ENCODE peak calls at places on chromosomes 7 and 10, in eight cellular contexts. F is ovary, Q is upper lobe of left lung, U is breast epithelium, P is A549, L is transverse colon, O is adrenal gland, I is heart left ventricle. J is an unnamed sample.

GRCh38 chr10:50473756-50474155 is 150.0 kb downstream of the SGMS1 start:
- DNase-seq in F (no peak), Q (no peak), U (no peak), P (no peak), L (no peak), O (no peak), I (no peak), J (no peak)

GRCh38 chr10:49749144-49749543 is 13.0 kb downstream of the OGDHL start:
- DNase-seq in F (no peak), Q (no peak), U (peak), P (no peak), L (no peak), O (no peak), I (no peak), J (no peak)

GRCh38 chr7:117171106-117171505 is 151.8 kb downstream of the WNT2 start:
- DNase-seq in F (no peak), Q (no peak), U (no peak), P (peak), L (no peak), O (no peak), I (no peak), J (no peak)

GRCh38 chr10:126921974-126922525 is 16.8 kb downstream of the DOCK1 start:
- DNase-seq in F (no peak), Q (no peak), U (no peak), P (peak), L (no peak), O (no peak), I (no peak), J (no peak)

GRCh38 chr10:72503241-72503640 is 122.6 kb downstream of the MICU1 start:
- DNase-seq in F (no peak), Q (peak), U (no peak), P (no peak), L (no peak), O (no peak), I (no peak), J (no peak)

GRCh38 chr10:97943294-97943693 is 87.1 kb downstream of the CRTAC1 start:
- DNase-seq in F (no peak), Q (no peak), U (no peak), P (no peak), L (no peak), O (no peak), I (no peak), J (no peak)

GRCh38 chr10:116082211-116082610 is 190.8 kb downstream of the GFRA1 start:
- DNase-seq in F (no peak), Q (no peak), U (no peak), P (no peak), L (no peak), O (no peak), I (no peak), J (no peak)

GRCh38 chr7:134420509-134421125 is 38.3 kb downstream of the AKR1B1 start:
- DNase-seq in F (no peak), Q (no peak), U (no peak), P (peak), L (peak), O (peak), I (no peak), J (no peak)

GRCh38 chr7:92156976-92157375 is 22.0 kb downstream of the LRRD1 start:
- DNase-seq in F (no peak), Q (no peak), U (no peak), P (no peak), L (no peak), O (no peak), I (no peak), J (no peak)

GRCh38 chr10:48290286-48290685 is 15.8 kb upstream of the FRMPD2 start:
- DNase-seq in F (no peak), Q (no peak), U (no peak), P (no peak), L (no peak), O (no peak), I (no peak), J (no peak)

GRCh38 chr7:92714767-92715166 is 121.6 kb downstream of the CDK6 start:
- DNase-seq in F (no peak), Q (no peak), U (no peak), P (no peak), L (no peak), O (no peak), I (no peak), J (no peak)

GRCh38 chr7:92835140-92835850 is 1.1 kb downstream of the CDK6 start:
- DNase-seq in F (peak), Q (peak), U (peak), P (peak), L (peak), O (peak), I (peak), J (peak)

GRCh38 chr10:13822475-13822874 is 235.7 kb downstream of the PRPF18 start:
- DNase-seq in F (no peak), Q (no peak), U (no peak), P (no peak), L (no peak), O (no peak), I (no peak), J (no peak)

GRCh38 chr10:3658766-3659165 is 126.2 kb downstream of the KLF6 start:
- DNase-seq in F (no peak), Q (no peak), U (no peak), P (no peak), L (no peak), O (no peak), I (no peak), J (no peak)

GRCh38 chr7:2521341-2521745 is 1.8 kb downstream of the LFNG start:
- DNase-seq in F (no peak), Q (no peak), U (no peak), P (no peak), L (no peak), O (no peak), I (no peak), J (no peak)

GRCh38 chr7:110541962-110542361 is 549.0 kb upstream of the LRRN3 start:
- DNase-seq in F (no peak), Q (no peak), U (no peak), P (no peak), L (no peak), O (no peak), I (no peak), J (no peak)

GRCh38 chr10:72083234-72084093 is 4.9 kb downstream of the SPOCK2 start:
- DNase-seq in F (no peak), Q (no peak), U (no peak), P (no peak), L (no peak), O (no peak), I (no peak), J (no peak)

GRCh38 chr7:25762511-25763119 is 389.4 kb upstream of the NFE2L3 start:
- DNase-seq in F (no peak), Q (no peak), U (no peak), P (no peak), L (no peak), O (no peak), I (no peak), J (no peak)

GRCh38 chr7:93203496-93203895 is 22.8 kb downstream of the HEPACAM2 start:
- DNase-seq in F (no peak), Q (no peak), U (no peak), P (peak), L (peak), O (no peak), I (no peak), J (no peak)

GRCh38 chr10:34255075-34255474 is 560.0 kb downstream of the PARD3 start:
- DNase-seq in F (no peak), Q (no peak), U (no peak), P (peak), L (peak), O (no peak), I (no peak), J (no peak)

GRCh38 chr10:126536148-126536547 is 134.3 kb downstream of the C10orf90 start:
- DNase-seq in F (no peak), Q (no peak), U (no peak), P (no peak), L (no peak), O (no peak), I (no peak), J (no peak)

GRCh38 chr10:27742195-27742925 is 3.3 kb downstream of the MKX start:
- DNase-seq in F (peak), Q (peak), U (no peak), P (peak), L (peak), O (peak), I (peak), J (peak)

GRCh38 chr7:15684834-15685233 is 1.6 kb downstream of the MEOX2 start:
- DNase-seq in F (no peak), Q (no peak), U (no peak), P (no peak), L (no peak), O (no peak), I (peak), J (peak)

GRCh38 chr10:52578871-52579405 is 193.6 kb downstream of the MBL2 start:
- DNase-seq in F (no peak), Q (no peak), U (no peak), P (no peak), L (no peak), O (no peak), I (no peak), J (no peak)

GRCh38 chr10:72069751-72070501 is 18.4 kb downstream of the SPOCK2 start:
- DNase-seq in F (no peak), Q (no peak), U (no peak), P (no peak), L (no peak), O (no peak), I (no peak), J (no peak)

GRCh38 chr10:31770307-31770902 is 158.2 kb downstream of the ARHGAP12 start:
- DNase-seq in F (no peak), Q (peak), U (no peak), P (no peak), L (peak), O (no peak), I (peak), J (no peak)

DNA sequence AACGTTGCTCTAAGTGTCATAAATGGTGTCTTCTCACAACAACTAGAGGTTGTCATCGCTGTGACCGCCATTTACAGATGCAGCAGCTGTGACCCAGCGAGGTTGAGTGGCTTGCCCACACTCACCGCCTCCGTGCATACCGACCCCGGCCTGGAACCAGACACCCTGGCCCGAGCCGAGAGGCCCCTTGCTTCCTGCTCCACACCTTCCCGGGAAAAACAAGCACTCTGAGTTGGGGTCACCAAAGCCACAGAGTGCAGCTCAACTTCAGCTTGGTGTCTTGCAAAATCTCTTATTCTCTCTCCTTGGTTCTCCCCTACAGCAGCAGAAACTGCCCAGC is 115.7 kb upstream of the PPP2R2D start:
- DNase-seq in F (no peak), Q (no peak), U (no peak), P (no peak), L (no peak), O (no peak), I (no peak), J (no peak)
- TF ChIP-seq POLR2A in F (no peak), Q (no peak), U (no peak), P (no peak), L (no peak), O (no peak), I (no peak), J (no peak)

GRCh38 chr7:157405501-157405900 is 68.7 kb downstream of the DNAJB6 start:
- DNase-seq in F (no peak), Q (no peak), U (no peak), P (no peak), L (no peak), O (peak), I (no peak), J (no peak)
- TF ChIP-seq POLR2A in F (no peak), Q (no peak), U (no peak), P (no peak), L (no peak), O (no peak), I (no peak), J (no peak)

GRCh38 chr10:93703066-93703465 is 674 bp upstream of the FRA10AC1 start:
- DNase-seq in F (no peak), Q (no peak), U (no peak), P (no peak), L (no peak), O (no peak), I (no peak), J (no peak)

GRCh38 chr10:93707623-93708022 is 5.2 kb upstream of the FRA10AC1 start:
- DNase-seq in F (no peak), Q (no peak), U (no peak), P (no peak), L (no peak), O (no peak), I (no peak), J (no peak)

GRCh38 chr10:93703841-93704240 is 1.4 kb upstream of the FRA10AC1 start:
- DNase-seq in F (no peak), Q (no peak), U (no peak), P (no peak), L (no peak), O (no peak), I (no peak), J (no peak)

GRCh38 chr10:93701903-93702277 is 502 bp downstream of the FRA10AC1 start:
- DNase-seq in F (peak), Q (no peak), U (peak), P (peak), L (no peak), O (peak), I (no peak), J (no peak)

GRCh38 chr10:93702278-93703001 is at the start of gene FRA10AC1:
- DNase-seq in F (peak), Q (peak), U (peak), P (peak), L (peak), O (peak), I (peak), J (peak)
- TF ChIP-seq POLR2A in F (peak), Q (no peak), U (peak), P (peak), L (peak), O (peak), I (no peak), J (peak)

GRCh38 chr7:157016352-157017041 is 6.0 kb upstream of the MNX1 start:
- DNase-seq in F (no peak), Q (no peak), U (no peak), P (no peak), L (no peak), O (no peak), I (no peak), J (no peak)
- TF ChIP-seq POLR2A in F (no peak), Q (no peak), U (no peak), P (no peak), L (no peak), O (no peak), I (no peak), J (no peak)

GRCh38 chr10:101816913-101817541 is 1.2 kb downstream of the OGA start:
- DNase-seq in F (no peak), Q (no peak), U (no peak), P (no peak), L (no peak), O (no peak), I (no peak), J (no peak)

GRCh38 chr10:101818119-101818957 is at the start of gene OGA:
- DNase-seq in F (peak), Q (peak), U (peak), P (peak), L (peak), O (peak), I (peak), J (peak)

GRCh38 chr10:101817542-101818118 is 614 bp downstream of the OGA start:
- DNase-seq in F (peak), Q (peak), U (peak), P (peak), L (peak), O (peak), I (peak), J (peak)

GRCh38 chr10:101816375-101816773 is 1.9 kb downstream of the OGA start:
- DNase-seq in F (no peak), Q (no peak), U (no peak), P (no peak), L (no peak), O (no peak), I (no peak), J (no peak)

GRCh38 chr10:101818958-101819633 is 852 bp upstream of the OGA start:
- DNase-seq in F (no peak), Q (peak), U (peak), P (no peak), L (peak), O (no peak), I (no peak), J (no peak)
- TF ChIP-seq POLR2A in F (no peak), Q (no peak), U (no peak), P (no peak), L (no peak), O (no peak), I (no peak), J (no peak)

GRCh38 chr10:43437141-43437860 is 390 bp downstream of the ZNF487 start:
- DNase-seq in F (no peak), Q (no peak), U (no peak), P (peak), L (no peak), O (no peak), I (no peak), J (no peak)

GRCh38 chr10:43440782-43441134 is 3.8 kb downstream of the ZNF487 start:
- DNase-seq in F (no peak), Q (no peak), U (no peak), P (no peak), L (no peak), O (no peak), I (no peak), J (no peak)

GRCh38 chr10:43436291-43437140 is at the start of gene ZNF487:
- DNase-seq in F (peak), Q (peak), U (peak), P (peak), L (peak), O (peak), I (peak), J (peak)
- TF ChIP-seq POLR2A in F (peak), Q (peak), U (peak), P (peak), L (peak), O (peak), I (no peak), J (peak)

GRCh38 chr7:149714081-149714909 is 59.1 kb downstream of the ZNF467 start:
- DNase-seq in F (peak), Q (peak), U (peak), P (peak), L (peak), O (peak), I (peak), J (peak)
- TF ChIP-seq POLR2A in F (no peak), Q (no peak), U (no peak), P (peak), L (no peak), O (no peak), I (no peak), J (no peak)

DNA sequence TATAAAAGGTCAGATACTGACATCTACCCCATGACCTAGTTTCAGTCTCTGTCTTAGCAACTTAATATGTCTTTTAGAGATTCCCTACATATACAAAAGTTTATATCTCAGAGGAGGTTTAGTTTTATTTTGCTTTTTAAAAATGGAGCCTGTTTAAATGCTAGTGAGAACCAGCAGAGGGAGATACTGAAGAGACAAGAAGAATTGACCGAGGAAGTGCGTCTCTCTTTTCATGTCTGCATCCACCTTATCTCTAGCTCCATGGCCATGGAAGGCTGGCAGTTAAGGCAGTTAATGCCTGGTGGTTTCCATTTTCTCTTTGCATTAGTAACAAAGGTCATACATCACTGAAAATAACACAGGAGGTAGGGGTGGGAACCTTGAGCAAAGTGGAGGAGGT is 10.7 kb downstream of the SUV39H2 start:
- DNase-seq in F (no peak), Q (no peak), U (no peak), P (peak), L (no peak), O (no peak), I (no peak), J (no peak)
- TF ChIP-seq POLR2A in F (no peak), Q (no peak), U (no peak), P (no peak), L (no peak), O (no peak), I (no peak), J (no peak)

DNA sequence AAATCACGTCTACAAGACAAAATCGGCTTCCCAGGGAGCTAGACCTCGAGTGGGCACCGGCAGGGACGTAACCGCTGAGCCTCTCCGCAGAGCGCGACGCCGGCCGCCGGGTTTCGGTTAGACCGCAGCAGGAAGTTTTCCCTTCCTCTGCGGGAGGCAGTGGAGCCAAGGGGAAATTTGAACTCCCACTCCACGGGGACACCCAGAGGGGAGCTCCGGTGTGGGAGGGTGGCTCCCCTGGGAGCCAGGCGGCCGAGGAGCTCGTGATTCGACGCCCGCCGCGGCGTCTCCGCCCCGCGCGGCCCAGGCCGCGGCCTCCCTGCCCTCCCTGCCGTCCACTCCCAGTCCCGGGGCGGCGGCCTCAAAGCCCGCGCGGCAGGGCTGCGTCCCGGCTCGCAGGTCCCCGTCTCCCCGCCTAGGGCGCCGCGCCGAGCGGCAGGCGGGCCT is 418 bp downstream of the SYPL1 start:
- DNase-seq in F (no peak), Q (peak), U (no peak), P (peak), L (peak), O (peak), I (peak), J (peak)
- TF ChIP-seq POLR2A in F (no peak), Q (no peak), U (no peak), P (no peak), L (peak), O (no peak), I (no peak), J (no peak)

GRCh38 chr10:79347226-79347893 is at the start of gene PPIF:
- DNase-seq in F (peak), Q (peak), U (peak), P (peak), L (peak), O (peak), I (peak), J (peak)
- TF ChIP-seq POLR2A in F (peak), Q (no peak), U (peak), P (peak), L (peak), O (peak), I (peak), J (no peak)